ENCODE peak calls at places on chromosomes 6 and 20, in eight cellular contexts. Y is CD4-positive, alpha-beta memory T cell; I is ACHN; N is A549; C is progenitor cell of endocrine pancreas; J is lung; T is GM20000; K is KBM-7. Z is an unnamed sample.

GRCh38 chr20:50296450-50297375 is 106.1 kb downstream of the CEBPB start:
- DNase-seq in Y (no peak), I (no peak), N (no peak), C (no peak), J (no peak), T (no peak), K (no peak), Z (no peak)

GRCh38 chr6:130829333-130829910 is 2.2 kb downstream of the SMLR1 start:
- DNase-seq in Y (no peak), I (no peak), N (no peak), C (no peak), J (no peak), T (no peak), K (peak; percentile 71), Z (no peak)

GRCh38 chr6:154882107-154882506 is 113.0 kb upstream of the TIAM2 start:
- DNase-seq in Y (no peak), I (no peak), N (no peak), C (no peak), J (no peak), T (no peak), K (no peak), Z (no peak)

GRCh38 chr6:30544666-30545272 is 11.5 kb downstream of the GNL1 start:
- DNase-seq in Y (peak; percentile 59), I (peak; percentile 64), N (peak; percentile 50), C (no peak), J (no peak), T (peak; percentile 48), K (peak; percentile 68), Z (peak; percentile 76)

GRCh38 chr20:49697071-49697470 is 16.6 kb downstream of the B4GALT5 start:
- DNase-seq in Y (no peak), I (no peak), N (no peak), C (no peak), J (no peak), T (no peak), K (no peak), Z (no peak)

GRCh38 chr6:85041376-85041775 is 277.0 kb upstream of the TBX18 start:
- DNase-seq in Y (no peak), I (no peak), N (no peak), C (no peak), J (no peak), T (no peak), K (peak; percentile 26), Z (no peak)

GRCh38 chr6:80460396-80460912 is 354.0 kb downstream of the BCKDHB start:
- DNase-seq in Y (no peak), I (no peak), N (no peak), C (no peak), J (no peak), T (no peak), K (no peak), Z (no peak)

GRCh38 chr6:9412951-9413559 is 977.7 kb upstream of the SLC35B3 start:
- DNase-seq in Y (no peak), I (peak; percentile 39), N (peak; percentile 25), C (no peak), J (no peak), T (peak; percentile 19), K (peak; percentile 28), Z (peak; percentile 39)

GRCh38 chr6:108942556-108943492 is 94.6 kb downstream of the ARMC2 start:
- DNase-seq in Y (peak; percentile 79), I (no peak), N (no peak), C (no peak), J (no peak), T (no peak), K (peak; percentile 58), Z (no peak)

GRCh38 chr6:1609662-1610496 is at the start of gene FOXC1:
- DNase-seq in Y (no peak), I (peak; percentile 89), N (peak; percentile 86), C (no peak), J (peak; percentile 82), T (peak; percentile 93), K (peak; percentile 87), Z (peak; percentile 95)

GRCh38 chr6:90000864-90001731 is 106.8 kb downstream of the GJA10 start:
- DNase-seq in Y (no peak), I (no peak), N (no peak), C (no peak), J (no peak), T (no peak), K (no peak), Z (peak; percentile 22)

GRCh38 chr6:132357120-132357519 is 44.2 kb downstream of the MOXD1 start:
- DNase-seq in Y (no peak), I (no peak), N (no peak), C (no peak), J (no peak), T (no peak), K (no peak), Z (peak; percentile 40)

GRCh38 chr6:46772754-46773153 is 20.4 kb upstream of the MEP1A start:
- DNase-seq in Y (no peak), I (no peak), N (no peak), C (no peak), J (peak; percentile 43), T (peak; percentile 26), K (peak; percentile 89), Z (no peak)